ENCODE peak calls at places on chromosomes 7 and 10, in four cellular contexts. One of them, this sample, is unnamed.

GRCh38 chr7:15764010-15764409 is 77.5 kb upstream of the MEOX2 start:
- DNase-seq in naive thymus-derived CD8-positive, alpha-beta T cell: no peak
- DNase-seq in ovary: no peak
- DNase-seq in T-helper 9 cell: no peak
- DNase-seq in this sample: no peak

GRCh38 chr10:52318136-52318810 is 4.2 kb downstream of the DKK1 start:
- DNase-seq in naive thymus-derived CD8-positive, alpha-beta T cell: no peak
- DNase-seq in T-helper 9 cell: no peak
- DNase-seq in ovary: no peak
- DNase-seq in this sample: no peak

GRCh38 chr7:27188666-27189559 is 3.9 kb upstream of the HOXA11 start:
- DNase-seq in naive thymus-derived CD8-positive, alpha-beta T cell: no peak
- DNase-seq in ovary: no peak
- DNase-seq in T-helper 9 cell: no peak
- DNase-seq in this sample: peak

GRCh38 chr10:47070541-47070940 is 159.3 kb downstream of the PTPN20 start:
- DNase-seq in ovary: no peak
- DNase-seq in naive thymus-derived CD8-positive, alpha-beta T cell: no peak
- DNase-seq in T-helper 9 cell: no peak
- DNase-seq in this sample: no peak

GRCh38 chr10:71820966-71821365 is 30.1 kb downstream of the PSAP start:
- DNase-seq in T-helper 9 cell: no peak
- DNase-seq in naive thymus-derived CD8-positive, alpha-beta T cell: no peak
- DNase-seq in ovary: no peak
- DNase-seq in this sample: no peak

GRCh38 chr10:48453451-48454301 is 147.2 kb downstream of the MAPK8 start:
- DNase-seq in naive thymus-derived CD8-positive, alpha-beta T cell: no peak
- DNase-seq in ovary: no peak
- DNase-seq in T-helper 9 cell: no peak
- DNase-seq in this sample: peak

GRCh38 chr7:1670894-1671875 is 1.1 kb downstream of the ELFN1 start:
- DNase-seq in ovary: no peak
- DNase-seq in T-helper 9 cell: no peak
- DNase-seq in naive thymus-derived CD8-positive, alpha-beta T cell: no peak
- DNase-seq in this sample: peak

GRCh38 chr7:151426486-151426905 is 13.4 kb downstream of the CRYGN start:
- DNase-seq in naive thymus-derived CD8-positive, alpha-beta T cell: no peak
- DNase-seq in T-helper 9 cell: no peak
- DNase-seq in ovary: peak
- DNase-seq in this sample: no peak

GRCh38 chr10:93715345-93715744 is 13.0 kb upstream of the FRA10AC1 start:
- DNase-seq in ovary: no peak
- DNase-seq in T-helper 9 cell: no peak
- DNase-seq in naive thymus-derived CD8-positive, alpha-beta T cell: no peak
- DNase-seq in this sample: no peak

This sample was measured in activated CD4-positive, CD25-positive, alpha-beta regulatory T cell treated with anti-CD3 and anti-CD28 coated beads, Interleukin-2, amount 50 U/mL, for 72 hours.